ENCODE peak calls at places on chromosomes 13 and 19, in six cellular contexts. P, U, X, S, A and V are unnamed samples.

GRCh38 chr13:53189162-53189561 is 160.5 kb downstream of the OLFM4 start:
- DNase-seq in P (no peak), U (no peak), X (no peak), S (no peak), A (no peak), V (no peak)

GRCh38 chr19:54684537-54684936 is 21.8 kb downstream of the LILRB4 start:
- DNase-seq in P (no peak), U (peak), X (no peak), S (no peak), A (peak), V (no peak)

GRCh38 chr19:42497492-42498226 is 30.6 kb downstream of the CEACAM1 start:
- DNase-seq in P (no peak), U (no peak), X (peak), S (no peak), A (peak), V (no peak)

GRCh38 chr19:17107546-17108452 is 32.2 kb downstream of the MYO9B start:
- DNase-seq in P (no peak), U (no peak), X (no peak), S (peak), A (peak), V (peak)

GRCh38 chr19:56076413-56076998 is 44.6 kb downstream of the ZNF787 start:
- DNase-seq in P (no peak), U (peak), X (no peak), S (peak), A (peak), V (peak)

GRCh38 chr13:25756916-25757315 is 294.9 kb downstream of the SHISA2 start:
- DNase-seq in P (no peak), U (no peak), X (no peak), S (no peak), A (no peak), V (no peak)

GRCh38 chr19:39434123-39435076 is 1.3 kb downstream of the RPS16 start:
- DNase-seq in P (no peak), U (no peak), X (no peak), S (no peak), A (no peak), V (no peak)

GRCh38 chr19:19502808-19503602 is 12.3 kb downstream of the TSSK6 start:
- DNase-seq in P (no peak), U (no peak), X (no peak), S (no peak), A (no peak), V (no peak)

GRCh38 chr19:3210347-3211017 is 14.0 kb upstream of the CELF5 start:
- DNase-seq in P (peak), U (peak), X (no peak), S (peak), A (peak), V (peak)

GRCh38 chr13:113905018-113905417 is 41.1 kb upstream of the GAS6 start:
- DNase-seq in P (no peak), U (no peak), X (no peak), S (no peak), A (no peak), V (no peak)

GRCh38 chr13:67096418-67096817 is 133.7 kb downstream of the PCDH9 start:
- DNase-seq in P (no peak), U (no peak), X (no peak), S (no peak), A (no peak), V (no peak)

GRCh38 chr13:64078025-64078424 is 2662.4 kb upstream of the PCDH20 start:
- DNase-seq in P (no peak), U (no peak), X (no peak), S (peak), A (peak), V (no peak)

GRCh38 chr19:44072543-44073401 is 813 bp downstream of the ZNF284 start:
- DNase-seq in P (no peak), U (no peak), X (no peak), S (peak), A (no peak), V (no peak)

GRCh38 chr19:41871573-41872383 is 5.3 kb upstream of the CD79A start:
- DNase-seq in P (no peak), U (no peak), X (peak), S (peak), A (no peak), V (no peak)

GRCh38 chr13:42762251-42762650 is 19.1 kb upstream of the FAM216B start:
- DNase-seq in P (no peak), U (no peak), X (no peak), S (no peak), A (no peak), V (no peak)

GRCh38 chr19:7618771-7619510 is 10.4 kb downstream of the XAB2 start:
- DNase-seq in P (no peak), U (no peak), X (no peak), S (peak), A (no peak), V (no peak)
- H2AFZ ChIP-seq in P (no peak), U (no peak), X (no peak), S (no peak), A (no peak), V (no peak)

DNA sequence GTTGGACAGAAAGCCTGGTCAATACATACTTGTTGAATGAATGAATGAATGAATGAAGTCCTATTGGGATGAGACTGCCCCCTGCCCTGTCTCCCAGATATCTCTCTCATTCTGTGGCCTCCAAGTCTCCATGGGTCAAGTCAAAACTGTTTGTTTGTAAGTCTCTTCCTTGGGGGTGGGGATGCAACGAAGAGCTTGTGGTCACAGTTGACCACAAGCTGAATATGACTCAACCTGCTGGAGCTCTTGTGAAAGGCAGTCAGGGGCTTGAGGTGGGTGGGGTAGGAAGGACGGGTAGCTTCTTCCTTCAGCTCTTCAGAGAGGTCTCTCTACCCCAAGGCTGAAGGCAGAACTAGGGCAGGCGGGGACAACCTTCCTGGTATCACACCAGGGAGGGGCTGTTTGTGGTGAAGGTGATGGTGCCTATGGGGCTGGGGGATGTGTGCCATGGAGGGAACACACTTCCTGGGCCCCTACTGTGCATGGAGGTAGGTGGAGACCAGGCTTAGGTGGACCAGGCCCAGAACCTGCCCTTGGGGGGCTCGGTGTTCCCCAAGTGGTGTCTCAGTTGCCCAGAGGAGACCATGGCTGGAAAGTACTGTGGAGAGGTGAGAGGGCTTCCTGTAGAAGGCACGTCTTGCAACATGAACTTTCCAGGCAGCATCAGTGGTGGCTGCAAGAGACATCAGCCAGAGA is 8.0 kb downstream of the MYO1F start:
- DNase-seq in P (no peak), U (peak), X (peak), S (no peak), A (no peak), V (peak)
- TF ChIP-seq SIN3A in P (no peak), U (no peak), X (no peak), S (no peak), A (no peak), V (no peak)

GRCh38 chr13:109781384-109782065 is 4.9 kb downstream of the IRS2 start:
- DNase-seq in P (no peak), U (no peak), X (no peak), S (peak), A (no peak), V (no peak)
- H2AFZ ChIP-seq in P (no peak), U (no peak), X (no peak), S (peak), A (no peak), V (no peak)

DNA sequence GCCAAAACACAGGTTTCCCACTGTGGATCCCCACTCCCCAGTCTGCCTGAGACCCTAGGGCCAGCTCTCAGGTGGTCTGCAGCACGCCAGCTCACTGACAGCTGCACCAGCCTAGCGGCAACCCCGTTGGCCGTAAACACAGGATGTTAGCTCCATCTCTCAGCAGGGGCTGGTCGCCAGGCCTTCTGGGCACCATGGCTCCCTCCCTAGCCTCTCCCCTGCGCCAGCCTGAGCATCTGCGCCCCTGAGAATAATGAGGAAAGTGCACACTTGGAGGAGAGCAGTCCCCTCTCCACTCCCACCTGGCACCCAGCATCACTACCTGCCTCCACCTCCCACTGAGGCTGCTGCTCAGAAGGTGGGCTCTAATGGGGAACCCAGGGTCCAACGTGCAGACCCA is 20.8 kb upstream of the EPHX3 start:
- DNase-seq in P (no peak), U (no peak), X (no peak), S (no peak), A (no peak), V (no peak)
- TF ChIP-seq SIN3A in P (no peak), U (no peak), X (no peak), S (no peak), A (no peak), V (no peak)

GRCh38 chr19:2186071-2186846 is 22.5 kb downstream of the DOT1L start:
- DNase-seq in P (no peak), U (no peak), X (no peak), S (no peak), A (no peak), V (no peak)

GRCh38 chr19:2188708-2189385 is 25.1 kb downstream of the DOT1L start:
- DNase-seq in P (no peak), U (no peak), X (no peak), S (no peak), A (no peak), V (no peak)

GRCh38 chr19:2187164-2187563 is 23.4 kb downstream of the DOT1L start:
- DNase-seq in P (no peak), U (no peak), X (no peak), S (no peak), A (no peak), V (no peak)

GRCh38 chr19:2184422-2185012 is 20.8 kb downstream of the DOT1L start:
- DNase-seq in P (no peak), U (no peak), X (no peak), S (no peak), A (no peak), V (no peak)

DNA sequence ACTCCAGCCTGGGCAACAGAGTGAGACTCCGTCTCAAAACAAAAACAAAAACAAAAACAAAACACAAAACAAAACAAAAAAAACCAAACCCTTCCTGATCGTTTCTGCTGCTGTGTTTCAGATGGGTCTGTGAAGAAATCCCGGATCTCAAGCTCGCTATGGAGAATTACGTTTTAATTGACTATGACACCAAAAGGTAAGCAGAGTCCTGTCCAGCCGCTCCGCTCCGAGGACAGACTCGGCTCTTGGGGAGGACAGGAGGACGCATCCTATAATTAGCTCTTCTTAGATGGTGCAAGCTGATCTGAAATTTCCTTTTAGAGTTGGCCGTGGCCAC is 22.0 kb downstream of the DOT1L start:
- DNase-seq in P (no peak), U (no peak), X (no peak), S (no peak), A (no peak), V (no peak)
- H2AFZ ChIP-seq in P (no peak), U (no peak), X (no peak), S (no peak), A (no peak), V (no peak)

DNA sequence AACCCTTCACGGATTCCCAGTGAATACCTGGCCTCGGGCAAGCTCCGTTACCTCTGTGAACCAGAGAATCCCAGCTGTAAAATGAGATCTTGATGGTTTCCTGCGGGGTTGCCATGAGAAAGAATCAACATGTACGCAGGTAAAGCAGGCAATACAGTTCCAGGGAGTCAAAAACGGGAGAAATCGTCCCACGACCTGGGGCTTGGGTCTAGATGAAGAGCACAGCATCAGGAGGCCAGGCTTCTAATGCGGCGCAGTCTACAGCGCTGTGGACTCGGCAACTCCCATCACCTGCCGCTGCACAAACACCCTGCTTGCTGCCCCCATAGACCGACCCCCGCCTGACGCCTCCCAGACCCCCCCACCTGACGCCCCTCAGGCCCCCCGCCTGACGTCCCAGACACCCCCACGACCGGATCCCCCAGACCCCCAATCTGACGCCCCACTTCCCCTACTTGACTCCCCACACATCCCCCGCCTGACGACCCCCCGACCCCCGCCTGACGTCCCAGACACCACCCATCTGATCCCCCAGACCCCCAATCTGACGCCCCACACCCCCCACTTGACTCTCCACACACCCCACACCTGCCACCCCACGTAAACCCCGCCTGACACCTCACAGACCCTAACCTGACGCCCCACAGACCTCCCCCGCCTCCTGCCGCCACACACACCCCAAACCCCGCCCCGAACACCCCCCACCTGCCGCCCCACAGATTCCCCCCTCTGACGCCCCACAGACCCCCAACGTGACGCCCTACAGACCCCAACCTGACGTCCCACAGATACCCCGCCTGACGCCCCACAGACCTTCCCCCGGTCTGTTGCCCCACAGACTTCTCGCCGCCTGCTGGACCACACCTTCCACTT is 589 bp downstream of the LIG4 start:
- DNase-seq in P (no peak), U (no peak), X (no peak), S (peak), A (no peak), V (no peak)
- TF ChIP-seq SIN3A in P (no peak), U (no peak), X (no peak), S (no peak), A (no peak), V (no peak)

GRCh38 chr13:104648291-104648690 is 1582.1 kb upstream of the SLC10A2 start:
- DNase-seq in P (no peak), U (no peak), X (no peak), S (no peak), A (no peak), V (no peak)
- H2AFZ ChIP-seq in P (no peak), U (no peak), X (no peak), S (no peak), A (no peak), V (no peak)

GRCh38 chr13:73972503-73972902 is 161.7 kb downstream of the KLF12 start:
- DNase-seq in P (no peak), U (no peak), X (no peak), S (no peak), A (peak), V (no peak)

GRCh38 chr13:73970413-73971055 is 163.7 kb downstream of the KLF12 start:
- DNase-seq in P (no peak), U (no peak), X (no peak), S (no peak), A (no peak), V (no peak)

GRCh38 chr13:73966331-73966730 is 167.9 kb downstream of the KLF12 start:
- DNase-seq in P (no peak), U (no peak), X (no peak), S (no peak), A (no peak), V (no peak)

GRCh38 chr13:73971481-73971880 is 162.7 kb downstream of the KLF12 start:
- DNase-seq in P (no peak), U (no peak), X (no peak), S (no peak), A (no peak), V (no peak)

DNA sequence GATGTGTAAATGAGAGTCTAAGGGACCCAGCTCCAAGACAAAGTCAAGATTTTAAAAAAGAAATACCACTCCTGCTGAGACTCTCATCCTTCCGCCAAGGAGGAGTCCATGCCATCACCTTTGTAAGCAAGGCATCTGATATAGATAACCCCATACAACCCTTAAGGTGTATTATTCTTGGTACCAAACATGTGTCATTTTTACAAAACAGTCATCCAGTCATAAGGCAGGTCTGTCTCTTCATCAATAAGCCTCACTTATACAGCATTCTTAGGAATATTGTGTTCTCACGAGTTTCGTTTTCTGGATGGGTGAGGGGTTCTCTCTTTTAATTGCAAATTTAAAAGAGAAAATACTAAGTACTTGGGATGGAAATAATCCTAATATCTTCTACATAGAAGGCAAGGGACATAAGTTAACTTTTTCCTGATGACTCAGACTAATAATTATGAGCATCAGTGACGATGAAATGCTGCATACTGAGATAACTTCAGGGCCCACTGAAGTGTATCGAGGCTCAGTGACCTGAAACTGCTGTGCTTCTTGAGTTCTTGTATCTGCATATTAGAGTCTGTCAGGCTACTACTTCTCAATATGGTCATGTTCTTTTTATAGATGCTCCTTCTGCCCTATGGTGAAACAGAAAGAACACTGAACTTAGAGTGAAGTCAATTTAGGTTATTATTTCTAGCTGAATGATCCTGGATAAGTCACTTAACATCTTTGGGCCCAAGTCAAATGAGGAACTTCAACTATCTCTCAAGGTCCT is 166.6 kb downstream of the KLF12 start:
- DNase-seq in P (no peak), U (no peak), X (peak), S (no peak), A (no peak), V (no peak)
- TF ChIP-seq SIN3A in P (no peak), U (no peak), X (no peak), S (no peak), A (no peak), V (no peak)

GRCh38 chr13:95605426-95606125 is 38.9 kb downstream of the DZIP1 start:
- DNase-seq in P (no peak), U (no peak), X (no peak), S (no peak), A (no peak), V (no peak)

GRCh38 chr13:95604534-95604915 is 40.0 kb downstream of the DZIP1 start:
- DNase-seq in P (no peak), U (no peak), X (no peak), S (no peak), A (no peak), V (no peak)

GRCh38 chr13:95608640-95609280 is 35.7 kb downstream of the DZIP1 start:
- DNase-seq in P (no peak), U (no peak), X (no peak), S (no peak), A (no peak), V (no peak)

GRCh38 chr13:95603887-95604533 is 40.5 kb downstream of the DZIP1 start:
- DNase-seq in P (no peak), U (no peak), X (no peak), S (no peak), A (peak), V (no peak)

GRCh38 chr13:95607363-95607762 is 37.1 kb downstream of the DZIP1 start:
- DNase-seq in P (no peak), U (no peak), X (no peak), S (no peak), A (no peak), V (no peak)
- H2AFZ ChIP-seq in P (no peak), U (no peak), X (no peak), S (no peak), A (no peak), V (no peak)

GRCh38 chr19:52722062-52723005 is 12.5 kb downstream of the ZNF611 start:
- DNase-seq in P (no peak), U (no peak), X (no peak), S (no peak), A (no peak), V (no peak)
- TF ChIP-seq SIN3A in P (no peak), U (no peak), X (no peak), S (no peak), A (no peak), V (no peak)